ENCODE peak calls at places on chromosome 5, in six cellular contexts. H is HCT116, T is K562, K is AG04450, M is psoas muscle, U is fibroblast of mammary gland. A is an unnamed sample.
A peak's percentile ranks its signal among the peaks of the same experiment; 100 is the strongest.

GRCh38 chr5:56520951-56521350 is 287.8 kb upstream of the ANKRD55 start:
- DNase-seq in H (no peak), T (no peak), K (no peak), M (no peak), U (no peak), A (no peak)

GRCh38 chr5:127440831-127441230 is 76.6 kb upstream of the PRRC1 start:
- DNase-seq in H (no peak), T (no peak), K (no peak), M (no peak), U (peak; percentile 61), A (no peak)

GRCh38 chr5:172342907-172343306 is 59.3 kb upstream of the UBTD2 start:
- DNase-seq in H (no peak), T (no peak), K (no peak), M (no peak), U (no peak), A (no peak)

GRCh38 chr5:126219616-126220015 is 203.6 kb upstream of the GRAMD2B start:
- DNase-seq in H (no peak), T (no peak), K (no peak), M (no peak), U (no peak), A (no peak)

GRCh38 chr5:168843277-168843997 is 264.3 kb upstream of the PANK3 start:
- DNase-seq in H (no peak), T (no peak), K (no peak), M (no peak), U (peak; percentile 68), A (no peak)

GRCh38 chr5:36066540-36067210 is at the start of gene UGT3A2:
- DNase-seq in H (no peak), T (no peak), K (no peak), M (peak; percentile 49), U (no peak), A (no peak)

GRCh38 chr5:128303593-128303992 is 220.0 kb downstream of the SLC12A2 start:
- DNase-seq in H (no peak), T (no peak), K (no peak), M (no peak), U (no peak), A (no peak)

GRCh38 chr5:169628891-169629290 is 8.2 kb upstream of the DOCK2 start:
- DNase-seq in H (no peak), T (no peak), K (peak; percentile 36), M (no peak), U (peak; percentile 90), A (no peak)

GRCh38 chr5:150616024-150616470 is 24.4 kb upstream of the SYNPO start:
- DNase-seq in H (no peak), T (peak; percentile 52), K (no peak), M (peak; percentile 67), U (no peak), A (peak; percentile 82)

GRCh38 chr5:130871346-130872086 is 293.5 kb downstream of the HINT1 start:
- DNase-seq in H (peak; percentile 29), T (peak; percentile 52), K (no peak), M (peak; percentile 81), U (peak; percentile 73), A (peak; percentile 12)

GRCh38 chr5:149257875-149258705 is 13.6 kb upstream of the AFAP1L1 start:
- DNase-seq in H (no peak), T (no peak), K (no peak), M (no peak), U (peak; percentile 57), A (no peak)

GRCh38 chr5:115333164-115333563 is 36.7 kb upstream of the CCDC112 start:
- DNase-seq in H (no peak), T (no peak), K (no peak), M (no peak), U (peak; percentile 47), A (no peak)

GRCh38 chr5:180314106-180314505 is 22.2 kb upstream of the MAPK9 start:
- DNase-seq in H (no peak), T (no peak), K (no peak), M (no peak), U (no peak), A (no peak)

GRCh38 chr5:125499969-125500368 is 753.5 kb upstream of the ZNF608 start:
- DNase-seq in H (no peak), T (no peak), K (no peak), M (no peak), U (no peak), A (no peak)

GRCh38 chr5:113112435-113112834 is 135.8 kb downstream of the DCP2 start:
- DNase-seq in H (no peak), T (no peak), K (no peak), M (no peak), U (peak; percentile 78), A (no peak)

GRCh38 chr5:150155258-150156032 is at the start of gene PDGFRB:
- DNase-seq in H (no peak), T (peak; percentile 60), K (peak; percentile 78), M (peak; percentile 94), U (peak; percentile 91), A (peak; percentile 88)

GRCh38 chr5:135054546-135054945 is 20.5 kb upstream of the PITX1 start:
- DNase-seq in H (no peak), T (no peak), K (no peak), M (peak; percentile 4), U (no peak), A (no peak)

DNA sequence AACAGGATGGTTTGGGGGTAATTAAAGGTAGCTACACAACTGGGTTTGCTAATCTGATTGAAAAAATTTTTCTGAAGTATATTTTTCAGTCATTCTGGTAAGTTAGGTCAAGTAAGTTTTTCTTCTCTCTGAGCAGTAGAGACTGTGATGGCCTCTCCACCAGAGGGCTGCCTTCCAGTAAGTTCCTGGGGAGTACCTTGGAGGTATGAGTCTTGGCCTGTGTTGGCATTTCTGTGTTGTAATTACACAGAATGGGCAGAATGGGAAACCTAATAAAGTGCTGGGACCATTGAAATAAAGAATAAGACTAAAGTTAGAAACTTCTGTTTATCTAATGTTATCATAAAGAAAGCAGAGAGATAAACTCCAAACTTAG is 430.8 kb downstream of the ARHGEF28 start:
- DNase-seq in H (no peak), T (no peak), K (no peak), M (no peak), U (peak; percentile 33), A (no peak)
- TF ChIP-seq CTCF in H (peak; percentile 31), T (no peak), K (peak; percentile 56), M (peak; percentile 50), U (peak; percentile 35), A (peak; percentile 36)

DNA sequence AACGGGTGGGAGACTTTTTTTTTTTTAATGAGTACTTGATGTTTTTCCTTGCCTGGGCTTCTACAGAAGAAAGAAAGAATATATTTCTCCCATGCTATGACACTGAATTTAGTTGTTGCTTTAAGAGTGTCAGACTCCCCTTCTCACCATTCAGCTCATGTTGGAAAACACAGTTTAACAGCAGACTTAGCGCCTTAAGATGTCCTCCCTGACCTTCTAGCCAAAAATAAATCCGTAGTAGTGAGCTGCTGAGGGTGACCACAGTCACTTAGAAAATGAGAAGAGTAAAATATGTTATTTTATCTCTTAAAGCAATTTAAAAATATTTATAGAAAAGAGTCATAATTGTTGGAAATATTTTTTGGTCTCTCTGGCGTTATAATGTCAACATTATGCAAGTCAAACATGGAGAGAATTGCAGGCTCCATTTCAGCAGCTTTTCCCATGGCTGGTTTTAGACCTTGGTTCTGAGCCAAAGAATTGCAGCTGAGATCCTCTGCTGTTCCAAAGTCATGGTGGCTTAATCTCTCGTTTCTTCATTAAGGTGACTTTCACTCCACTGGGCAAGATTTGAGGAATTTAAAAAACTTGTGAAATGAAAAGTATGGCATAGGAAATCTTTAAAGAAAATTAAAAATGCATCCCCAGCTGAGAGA is 143.5 kb downstream of the GHR start:
- DNase-seq in H (no peak), T (no peak), K (no peak), M (no peak), U (peak; percentile 27), A (no peak)
- H3K4me3 ChIP-seq in H (no peak overlapping the region), T (no peak overlapping the region), K (no peak overlapping the region), M (peak overlapping the region; percentile 32), U (no peak overlapping the region), A (peak overlapping the region; percentile 17)

GRCh38 chr5:173627860-173628392 is 11.5 kb upstream of the BOD1 start:
- DNase-seq in H (no peak), T (no peak), K (no peak), M (no peak), U (no peak), A (no peak)

GRCh38 chr5:173631478-173631877 is 15.0 kb upstream of the BOD1 start:
- DNase-seq in H (no peak), T (no peak), K (no peak), M (no peak), U (no peak), A (no peak)

GRCh38 chr5:173628501-173628900 is 12.1 kb upstream of the BOD1 start:
- DNase-seq in H (no peak), T (no peak), K (no peak), M (no peak), U (no peak), A (no peak)

GRCh38 chr5:173630724-173631365 is 14.4 kb upstream of the BOD1 start:
- DNase-seq in H (no peak), T (no peak), K (no peak), M (no peak), U (no peak), A (no peak)

DNA sequence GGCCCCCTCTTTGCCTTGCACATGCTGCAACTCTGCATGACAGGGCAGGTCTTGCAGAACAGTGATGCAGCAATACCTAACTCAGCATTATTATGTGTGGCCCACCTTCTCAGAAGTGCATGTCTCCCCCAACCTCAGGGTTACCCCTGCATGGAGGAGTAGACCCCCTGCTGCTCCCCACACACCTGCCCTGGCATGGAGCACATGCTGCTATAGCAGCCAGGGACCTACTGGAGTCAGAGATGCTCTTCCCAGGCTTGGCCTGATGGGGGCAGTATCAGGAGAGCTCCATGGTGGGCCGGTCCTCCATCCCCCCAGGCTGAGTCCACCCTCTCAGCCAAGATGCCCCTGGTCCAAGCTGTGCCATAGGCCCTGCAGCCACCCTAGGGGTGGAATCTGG is 13.2 kb upstream of the BOD1 start:
- DNase-seq in H (no peak), T (peak; percentile 62), K (no peak), M (no peak), U (no peak), A (no peak)
- TF ChIP-seq CTCF in H (peak; percentile 21), T (peak; percentile 83), K (peak; percentile 27), M (no peak), U (peak; percentile 32), A (peak; percentile 23)

GRCh38 chr5:143142596-143143435 is 260.7 kb downstream of the NR3C1 start:
- DNase-seq in H (no peak), T (no peak), K (no peak), M (peak; percentile 70), U (peak; percentile 78), A (peak; percentile 52)
- H3K4me3 ChIP-seq in H (no peak overlapping the region), T (no peak overlapping the region), K (no peak overlapping the region), M (peak overlapping the region; percentile 16), U (no peak overlapping the region), A (no peak overlapping the region)

GRCh38 chr5:170769898-170770416 is 13.6 kb upstream of the GABRP start:
- DNase-seq in H (no peak), T (peak; percentile 16), K (no peak), M (no peak), U (no peak), A (no peak)
- TF ChIP-seq CTCF in H (no peak), T (no peak), K (no peak), M (no peak), U (no peak), A (no peak)

GRCh38 chr5:17282283-17283120 is 65.1 kb downstream of the BASP1 start:
- DNase-seq in H (no peak), T (no peak), K (no peak), M (no peak), U (no peak), A (no peak)
- H3K4me3 ChIP-seq in H (no peak overlapping the region), T (no peak overlapping the region), K (no peak overlapping the region), M (no peak overlapping the region), U (no peak overlapping the region), A (no peak overlapping the region)